ENCODE peak calls at places on chromosomes 4 and X, in seven cellular contexts. E is islet precursor cell, C is activated T-cell treated with anti-CD3 and anti-CD28 coated beads for 1 hour, O is T47D, Z is astrocyte of the spinal cord, T is neural progenitor cell, M is occipital lobe. J is an unnamed sample.

GRCh38 chr4:145507636-145508035 is 26.0 kb downstream of the SMAD1 start:
- DNase-seq in E (no peak), C (no peak), O (no peak), Z (peak), T (no peak), M (no peak), J (no peak)

GRCh38 chrX:107729558-107730297 is 45.9 kb downstream of the TSC22D3 start:
- DNase-seq in E (peak), C (no peak), O (peak), Z (no peak), T (no peak), M (no peak), J (no peak)

GRCh38 chr4:152700151-152700550 is 20.4 kb upstream of the TMEM154 start:
- DNase-seq in E (peak), C (no peak), O (no peak), Z (no peak), T (no peak), M (no peak), J (no peak)

GRCh38 chrX:94743478-94743877 is 1069.5 kb downstream of the FAM133A start:
- DNase-seq in E (no peak), C (no peak), O (no peak), Z (no peak), T (no peak), M (no peak), J (no peak)

GRCh38 chr4:1720163-1720983 is 750 bp downstream of the TMEM129 start:
- DNase-seq in E (no peak), C (peak), O (peak), Z (peak), T (peak), M (peak), J (no peak)

GRCh38 chr4:81648576-81649272 is 177.0 kb upstream of the RASGEF1B start:
- DNase-seq in E (no peak), C (no peak), O (peak), Z (peak), T (no peak), M (no peak), J (no peak)

GRCh38 chrX:145609951-145610511 is 207.6 kb upstream of the SLITRK2 start:
- DNase-seq in E (no peak), C (no peak), O (no peak), Z (peak), T (no peak), M (no peak), J (no peak)

GRCh38 chr4:139901516-139902327 is 236.1 kb downstream of the MGST2 start:
- DNase-seq in E (no peak), C (no peak), O (peak), Z (peak), T (no peak), M (no peak), J (no peak)

GRCh38 chrX:49186125-49187027 is at the start of gene PRICKLE3:
- DNase-seq in E (peak), C (peak), O (peak), Z (peak), T (peak), M (peak), J (peak)

GRCh38 chrX:66014560-66014959 is 25.3 kb downstream of the VSIG4 start:
- DNase-seq in E (no peak), C (no peak), O (no peak), Z (no peak), T (no peak), M (no peak), J (no peak)

GRCh38 chr4:98793658-98794057 is 135.2 kb upstream of the TSPAN5 start:
- DNase-seq in E (no peak), C (no peak), O (no peak), Z (no peak), T (no peak), M (no peak), J (no peak)

GRCh38 chr4:1339489-1339888 is 7.5 kb upstream of the UVSSA start:
- DNase-seq in E (no peak), C (no peak), O (no peak), Z (no peak), T (no peak), M (no peak), J (no peak)

GRCh38 chrX:82362550-82362949 is 1145.5 kb upstream of the POU3F4 start:
- DNase-seq in E (no peak), C (no peak), O (no peak), Z (no peak), T (no peak), M (no peak), J (no peak)

GRCh38 chr4:169225058-169225751 is 45.6 kb downstream of the SH3RF1 start:
- DNase-seq in E (peak), C (no peak), O (no peak), Z (peak), T (no peak), M (no peak), J (no peak)

GRCh38 chr4:81617569-81617968 is 145.9 kb upstream of the RASGEF1B start:
- DNase-seq in E (no peak), C (no peak), O (no peak), Z (no peak), T (no peak), M (no peak), J (no peak)

GRCh38 chr4:10461091-10461849 is 4.0 kb upstream of the ZNF518B start:
- DNase-seq in E (peak), C (peak), O (peak), Z (peak), T (peak), M (no peak), J (peak)

GRCh38 chr4:7842384-7843279 is 97.0 kb downstream of the AFAP1 start:
- DNase-seq in E (peak), C (no peak), O (no peak), Z (peak), T (no peak), M (no peak), J (no peak)

GRCh38 chr4:85531575-85532339 is 56.8 kb downstream of the ARHGAP24 start:
- DNase-seq in E (no peak), C (no peak), O (no peak), Z (no peak), T (no peak), M (no peak), J (no peak)